ENCODE peak calls at places on chromosomes 13 and 19, in four cellular contexts. One of them, this sample, is unnamed.

GRCh38 chr19:51142119-51142518 is at the start of gene SIGLEC7:
- DNase-seq in A549: no peak
- DNase-seq in GM12878: no peak
- DNase-seq in IMR-90: no peak
- DNase-seq in this sample: no peak

GRCh38 chr13:31538067-31539042 is 201.0 kb upstream of the RXFP2 start:
- DNase-seq in GM12878: no peak
- DNase-seq in IMR-90: peak
- DNase-seq in A549: peak
- DNase-seq in this sample: peak

GRCh38 chr13:20190481-20191310 is 2.0 kb downstream of the GJB2 start:
- DNase-seq in GM12878: no peak
- DNase-seq in A549: no peak
- DNase-seq in IMR-90: peak
- DNase-seq in this sample: no peak

GRCh38 chr19:33604651-33605050 is 17.1 kb upstream of the CHST8 start:
- DNase-seq in GM12878: no peak
- DNase-seq in IMR-90: no peak
- DNase-seq in A549: no peak
- DNase-seq in this sample: no peak

GRCh38 chr19:18317998-18318800 is 4.7 kb downstream of the LSM4 start:
- DNase-seq in A549: no peak
- DNase-seq in GM12878: no peak
- DNase-seq in IMR-90: no peak
- DNase-seq in this sample: peak

GRCh38 chr13:69769637-69770036 is 338.0 kb upstream of the ATXN8OS start:
- DNase-seq in GM12878: no peak
- DNase-seq in IMR-90: no peak
- DNase-seq in A549: no peak
- DNase-seq in this sample: no peak

GRCh38 chr19:926595-927043 is 784 bp downstream of the ARID3A start:
- DNase-seq in A549: peak
- DNase-seq in IMR-90: no peak
- DNase-seq in GM12878: no peak
- DNase-seq in this sample: peak

GRCh38 chr13:79898996-79899395 is 418.0 kb downstream of the NDFIP2 start:
- DNase-seq in IMR-90: peak
- DNase-seq in A549: no peak
- DNase-seq in GM12878: no peak
- DNase-seq in this sample: no peak

GRCh38 chr13:78022164-78022877 is 103.7 kb upstream of the EDNRB start:
- DNase-seq in GM12878: peak
- DNase-seq in A549: no peak
- DNase-seq in IMR-90: peak
- DNase-seq in this sample: no peak

GRCh38 chr19:19956431-19957075 is 55.8 kb downstream of the ZNF93 start:
- DNase-seq in GM12878: no peak
- DNase-seq in IMR-90: no peak
- DNase-seq in A549: no peak
- DNase-seq in this sample: no peak
- TF ChIP-seq ELK1 in GM12878: no peak
- TF ChIP-seq ELK1 in IMR-90: no peak
- TF ChIP-seq ELK1 in A549: no peak
- TF ChIP-seq ELK1 in this sample: no peak

DNA sequence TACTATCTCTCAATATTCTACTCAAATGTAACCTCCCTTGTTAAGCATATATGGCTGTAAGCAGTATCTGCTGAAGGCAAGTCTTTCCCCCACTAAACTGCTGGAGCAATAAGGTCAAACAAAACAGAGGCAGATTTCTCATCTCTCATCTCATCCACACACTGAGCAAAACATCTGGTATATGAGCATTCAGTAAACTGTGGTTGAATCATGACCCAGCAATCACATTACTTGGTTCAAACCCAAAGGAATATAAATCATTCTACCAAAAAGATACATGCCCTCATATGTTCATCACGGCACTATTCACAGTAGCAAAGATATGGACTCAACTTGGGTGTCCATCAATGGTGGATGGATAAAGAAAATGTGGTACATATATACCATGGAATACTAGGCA is 344.4 kb downstream of the SUCLA2 start:
- DNase-seq in GM12878: no peak
- DNase-seq in A549: no peak
- DNase-seq in IMR-90: no peak
- DNase-seq in this sample: no peak
- TF ChIP-seq ELK1 in GM12878: no peak
- TF ChIP-seq ELK1 in A549: no peak
- TF ChIP-seq ELK1 in IMR-90: no peak
- TF ChIP-seq ELK1 in this sample: no peak

DNA sequence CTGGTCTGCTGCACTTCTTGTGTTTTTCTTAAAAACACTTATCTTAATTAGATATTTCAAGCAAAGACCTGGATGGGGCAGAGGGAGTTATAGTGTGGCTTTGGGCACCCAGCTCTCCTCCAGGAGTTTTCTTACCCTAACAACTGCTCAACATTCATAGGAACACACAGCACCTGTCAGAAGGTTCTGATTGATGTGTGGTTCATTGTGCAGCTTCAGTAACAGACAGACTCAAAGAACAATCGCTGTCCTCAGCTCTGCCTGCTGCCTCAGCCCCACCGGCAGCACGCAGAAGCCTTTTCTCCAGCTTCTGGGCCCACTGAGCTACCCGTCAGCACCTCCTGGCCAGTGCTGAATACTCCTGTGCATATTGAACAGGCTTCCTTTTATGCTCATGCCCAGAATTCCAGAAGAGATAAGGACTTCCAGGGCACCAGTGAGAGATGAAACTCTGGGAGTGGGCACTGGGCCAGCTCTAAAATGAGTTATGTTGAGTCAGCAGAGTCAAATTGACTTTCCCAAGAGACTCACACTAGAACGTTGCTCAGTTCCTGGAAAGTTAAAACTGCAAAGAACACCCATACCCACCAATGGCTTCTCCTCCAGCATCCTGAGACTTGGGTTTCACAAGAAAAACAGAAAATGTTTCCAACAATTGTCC is 119.3 kb downstream of the COL4A1 start:
- DNase-seq in GM12878: no peak
- DNase-seq in IMR-90: peak
- DNase-seq in A549: no peak
- DNase-seq in this sample: no peak
- TF ChIP-seq ELK1 in GM12878: no peak
- TF ChIP-seq ELK1 in IMR-90: no peak
- TF ChIP-seq ELK1 in A549: no peak
- TF ChIP-seq ELK1 in this sample: no peak

GRCh38 chr19:48921721-48922500 is 11.6 kb upstream of the DHDH start:
- DNase-seq in GM12878: no peak
- DNase-seq in A549: no peak
- DNase-seq in IMR-90: no peak
- DNase-seq in this sample: no peak

GRCh38 chr19:48922548-48923490 is 10.7 kb upstream of the DHDH start:
- DNase-seq in GM12878: no peak
- DNase-seq in A549: no peak
- DNase-seq in IMR-90: no peak
- DNase-seq in this sample: no peak

GRCh38 chr19:48928164-48929005 is 5.1 kb upstream of the DHDH start:
- DNase-seq in IMR-90: peak
- DNase-seq in A549: no peak
- DNase-seq in GM12878: no peak
- DNase-seq in this sample: no peak

GRCh38 chr19:48926909-48927308 is 6.6 kb upstream of the DHDH start:
- DNase-seq in A549: peak
- DNase-seq in IMR-90: peak
- DNase-seq in GM12878: no peak
- DNase-seq in this sample: peak

GRCh38 chr19:48925240-48925843 is 8.2 kb upstream of the DHDH start:
- DNase-seq in A549: peak
- DNase-seq in GM12878: no peak
- DNase-seq in IMR-90: peak
- DNase-seq in this sample: no peak
- TF ChIP-seq ELK1 in A549: no peak
- TF ChIP-seq ELK1 in GM12878: no peak
- TF ChIP-seq ELK1 in IMR-90: no peak
- TF ChIP-seq ELK1 in this sample: no peak

DNA sequence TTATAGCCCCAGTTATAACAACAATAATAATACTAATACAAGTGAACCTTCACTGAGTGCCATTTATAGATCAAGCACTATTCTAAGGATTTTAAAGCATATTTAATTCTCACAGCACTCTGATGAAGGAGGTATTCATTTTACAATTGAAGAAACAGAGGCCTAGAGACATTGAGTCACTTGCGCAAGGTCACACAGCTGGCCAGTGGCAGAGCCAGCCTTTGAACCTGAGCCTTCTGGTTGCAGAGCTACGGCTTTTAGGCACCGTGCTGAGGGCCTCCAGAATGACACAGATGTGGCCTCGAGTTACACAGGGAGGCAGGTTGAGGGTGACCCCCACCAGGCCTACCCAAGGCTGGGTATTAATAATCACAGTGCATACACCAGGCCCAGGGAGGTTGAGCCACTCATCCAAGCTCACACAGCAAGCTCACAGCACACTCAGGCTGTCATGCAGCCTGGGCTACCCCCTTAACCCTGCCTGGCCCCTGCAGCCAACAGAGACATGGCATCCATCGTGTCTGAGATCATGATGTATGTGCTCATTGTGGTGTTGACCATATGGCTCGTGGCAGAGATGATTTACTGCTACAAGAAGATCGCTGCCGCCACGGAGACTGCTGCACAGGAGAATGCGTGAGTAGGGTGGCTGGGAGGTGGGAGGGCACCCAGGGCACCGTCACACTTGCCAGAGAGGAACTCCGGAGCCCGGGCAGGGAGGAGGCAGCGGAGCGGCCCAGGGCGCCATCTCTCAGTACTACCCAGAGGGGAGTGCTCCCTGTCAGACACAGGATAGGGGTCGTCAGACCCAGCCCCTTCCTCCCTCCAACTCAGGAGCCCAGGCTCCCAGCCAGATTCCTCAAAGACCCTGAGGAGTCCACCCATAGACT is 2.7 kb upstream of the HPN start:
- DNase-seq in A549: no peak
- DNase-seq in IMR-90: no peak
- DNase-seq in GM12878: no peak
- DNase-seq in this sample: no peak
- TF ChIP-seq ELK1 in A549: no peak
- TF ChIP-seq ELK1 in IMR-90: no peak
- TF ChIP-seq ELK1 in GM12878: no peak
- TF ChIP-seq ELK1 in this sample: no peak

GRCh38 chr19:49400034-49400433 is 12.0 kb downstream of the KASH5 start:
- DNase-seq in IMR-90: peak
- DNase-seq in A549: no peak
- DNase-seq in GM12878: no peak
- DNase-seq in this sample: no peak
- TF ChIP-seq ELK1 in IMR-90: no peak
- TF ChIP-seq ELK1 in A549: no peak
- TF ChIP-seq ELK1 in GM12878: no peak
- TF ChIP-seq ELK1 in this sample: no peak

GRCh38 chr13:104204177-104204576 is 1138.0 kb upstream of the SLC10A2 start:
- DNase-seq in IMR-90: no peak
- DNase-seq in GM12878: no peak
- DNase-seq in A549: peak
- DNase-seq in this sample: no peak

GRCh38 chr13:104206450-104207044 is 1140.3 kb upstream of the SLC10A2 start:
- DNase-seq in A549: no peak
- DNase-seq in GM12878: no peak
- DNase-seq in IMR-90: no peak
- DNase-seq in this sample: no peak
- TF ChIP-seq ELK1 in A549: no peak
- TF ChIP-seq ELK1 in GM12878: no peak
- TF ChIP-seq ELK1 in IMR-90: no peak
- TF ChIP-seq ELK1 in this sample: no peak

DNA sequence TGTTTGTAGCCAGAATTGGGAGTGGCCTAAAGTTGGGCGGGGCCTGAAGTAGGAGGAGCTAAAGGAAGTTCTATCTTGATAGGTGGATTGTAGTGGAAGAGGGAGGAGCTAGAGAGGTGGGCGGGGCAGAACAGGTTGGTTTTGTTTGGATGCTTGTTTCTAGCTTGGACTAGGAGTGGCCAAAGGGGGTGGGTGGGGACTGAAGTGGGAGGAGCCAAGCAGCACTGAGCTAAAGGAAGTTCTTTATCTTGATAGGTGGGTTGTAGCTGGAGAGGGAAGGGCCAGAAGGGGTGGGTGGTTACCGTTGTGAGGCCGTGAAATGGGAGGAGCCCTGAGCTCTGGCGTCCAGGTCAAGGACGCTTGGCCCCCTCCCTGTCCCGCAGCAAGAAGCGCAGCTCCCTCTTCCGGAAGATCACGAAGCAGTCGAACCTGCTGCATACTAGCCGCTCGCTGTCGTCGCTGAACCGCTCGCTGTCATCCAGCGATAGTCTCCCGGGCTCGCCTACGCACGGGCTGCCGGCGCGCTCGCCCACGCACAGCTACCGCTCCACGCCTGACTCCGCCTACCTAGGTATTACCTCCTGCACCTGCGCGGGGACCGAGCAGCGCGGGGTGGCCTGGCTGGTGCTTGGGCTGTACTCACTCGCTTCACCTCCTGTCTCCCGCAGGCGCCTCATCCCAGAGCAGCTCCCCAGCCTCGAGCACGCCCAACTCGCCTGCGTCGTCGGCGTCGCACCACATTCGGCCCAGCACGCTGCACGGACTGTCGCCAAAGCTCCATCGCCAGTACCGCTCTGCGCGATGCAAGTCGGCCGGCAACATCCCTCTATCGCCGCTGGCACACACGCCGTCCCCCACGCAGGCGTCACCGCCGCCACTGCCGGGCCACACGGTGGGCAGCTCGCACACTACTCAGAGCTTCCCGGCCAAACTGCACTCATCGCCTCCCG is 8.0 kb downstream of the DNASE2 start:
- DNase-seq in GM12878: no peak
- DNase-seq in A549: peak
- DNase-seq in IMR-90: peak
- DNase-seq in this sample: peak
- TF ChIP-seq ELK1 in GM12878: no peak
- TF ChIP-seq ELK1 in A549: no peak
- TF ChIP-seq ELK1 in IMR-90: no peak
- TF ChIP-seq ELK1 in this sample: no peak

This sample was measured in K562.